ENCODE peak calls at places on chromosomes 4 and X, in nine cellular contexts. F, J, X, B, T, M, Z, R and G are unnamed samples.

GRCh38 chrX:31609130-31609529 is 537.3 kb upstream of the FTHL17 start:
- DNase-seq in F (no peak), J (peak; percentile 1), X (no peak), B (no peak), T (no peak), M (peak; percentile 85), Z (peak; percentile 19), R (no peak), G (no peak)

GRCh38 chr4:137981277-137981676 is 260.9 kb downstream of the SLC7A11 start:
- DNase-seq in F (no peak), J (peak; percentile 61), X (no peak), B (no peak), T (peak; percentile 31), M (peak; percentile 65), Z (no peak), R (no peak), G (no peak)

GRCh38 chrX:137031517-137032377 is 2.0 kb downstream of the GPR101 start:
- DNase-seq in F (no peak), J (peak; percentile 48), X (peak; percentile 68), B (peak; percentile 68), T (no peak), M (peak; percentile 55), Z (peak; percentile 56), R (peak; percentile 36), G (peak; percentile 72)

GRCh38 chrX:135193740-135194139 is 22.5 kb upstream of the CT55 start:
- DNase-seq in F (no peak), J (no peak), X (no peak), B (no peak), T (no peak), M (no peak), Z (no peak), R (no peak), G (no peak)

GRCh38 chr4:170446782-170447181 is 357.0 kb upstream of the AADAT start:
- DNase-seq in F (no peak), J (no peak), X (no peak), B (no peak), T (no peak), M (no peak), Z (no peak), R (no peak), G (no peak)

GRCh38 chr4:162732871-162733270 is 433.8 kb downstream of the NAF1 start:
- DNase-seq in F (no peak), J (no peak), X (peak; percentile 18), B (peak; percentile 7), T (no peak), M (no peak), Z (no peak), R (no peak), G (no peak)

GRCh38 chr4:78566834-78567501 is 15.4 kb downstream of the ANXA3 start:
- DNase-seq in F (no peak), J (peak; percentile 22), X (no peak), B (no peak), T (no peak), M (peak; percentile 11), Z (no peak), R (peak; percentile 55), G (no peak)

GRCh38 chr4:76590847-76591281 is 155.8 kb downstream of the SHROOM3 start:
- DNase-seq in F (no peak), J (no peak), X (no peak), B (peak; percentile 37), T (no peak), M (peak; percentile 68), Z (no peak), R (no peak), G (no peak)

GRCh38 chr4:82851902-82852750 is 38.8 kb downstream of the SEC31A start:
- DNase-seq in F (peak; percentile 54), J (peak; percentile 60), X (peak; percentile 54), B (peak; percentile 77), T (peak; percentile 33), M (peak; percentile 61), Z (peak; percentile 28), R (peak; percentile 41), G (peak; percentile 7)

GRCh38 chrX:136779346-136779781 is 1.4 kb downstream of the ARHGEF6 start:
- DNase-seq in F (peak; percentile 59), J (no peak), X (no peak), B (no peak), T (no peak), M (peak; percentile 9), Z (no peak), R (peak; percentile 32), G (no peak)

GRCh38 chrX:40987413-40987812 is 97.8 kb upstream of the USP9X start:
- DNase-seq in F (no peak), J (no peak), X (no peak), B (peak; percentile 30), T (no peak), M (no peak), Z (no peak), R (no peak), G (no peak)

GRCh38 chr4:52600275-52600674 is 58.8 kb downstream of the USP46 start:
- DNase-seq in F (no peak), J (no peak), X (no peak), B (no peak), T (no peak), M (no peak), Z (no peak), R (no peak), G (no peak)

GRCh38 chr4:159607824-159608223 is 504.9 kb downstream of the RAPGEF2 start:
- DNase-seq in F (no peak), J (no peak), X (peak; percentile 84), B (peak; percentile 30), T (no peak), M (no peak), Z (no peak), R (no peak), G (no peak)

GRCh38 chrX:121641560-121641959 is 594.1 kb downstream of the GLUD2 start:
- DNase-seq in F (no peak), J (peak; percentile 25), X (no peak), B (no peak), T (no peak), M (peak; percentile 59), Z (no peak), R (no peak), G (no peak)

DNA sequence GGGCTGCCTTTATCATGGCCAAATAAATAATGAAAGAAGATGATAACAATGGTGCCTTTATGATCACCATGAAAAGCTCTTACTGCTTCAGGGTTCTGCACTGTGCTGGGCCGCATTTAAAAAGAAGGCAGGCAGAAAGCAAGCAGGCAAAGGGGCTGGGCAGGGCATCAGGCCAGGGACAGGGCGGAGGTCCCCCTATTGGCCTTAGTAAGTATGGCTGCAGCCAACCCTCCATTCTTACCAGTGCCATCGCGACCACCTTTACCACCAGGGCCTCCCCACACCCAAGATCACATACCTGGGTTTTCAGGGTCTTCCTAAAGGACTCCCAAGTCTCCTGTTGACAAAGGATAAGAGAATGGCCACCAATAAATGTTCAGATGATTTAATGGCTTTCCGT is 38.9 kb downstream of the CNGA2 start:
- DNase-seq in F (no peak), J (no peak), X (no peak), B (peak; percentile 3), T (no peak), M (no peak), Z (no peak), R (no peak), G (no peak)
- TF ChIP-seq EZH2phosphoT487 in F (no peak), J (no peak), X (no peak), B (no peak), T (no peak), M (no peak), Z (no peak), R (no peak), G (no peak)

GRCh38 chr4:8640816-8641215 is 48.3 kb downstream of the CPZ start:
- DNase-seq in F (no peak), J (no peak), X (no peak), B (no peak), T (no peak), M (no peak), Z (no peak), R (no peak), G (no peak)

GRCh38 chr4:8639021-8639420 is 46.5 kb downstream of the CPZ start:
- DNase-seq in F (no peak), J (no peak), X (no peak), B (no peak), T (no peak), M (no peak), Z (no peak), R (no peak), G (no peak)

GRCh38 chr4:8641256-8641655 is 48.7 kb downstream of the CPZ start:
- DNase-seq in F (no peak), J (no peak), X (no peak), B (no peak), T (no peak), M (no peak), Z (no peak), R (no peak), G (no peak)

GRCh38 chr4:8641931-8642650 is 49.5 kb downstream of the CPZ start:
- DNase-seq in F (no peak), J (no peak), X (no peak), B (no peak), T (no peak), M (no peak), Z (no peak), R (no peak), G (no peak)

GRCh38 chr4:8639777-8640720 is 47.5 kb downstream of the CPZ start:
- DNase-seq in F (no peak), J (no peak), X (no peak), B (no peak), T (no peak), M (no peak), Z (no peak), R (no peak), G (no peak)
- TF ChIP-seq EZH2phosphoT487 in F (no peak), J (no peak), X (no peak), B (no peak), T (no peak), M (no peak), Z (no peak), R (no peak), G (no peak)

GRCh38 chr4:186827542-186827887 is 103.9 kb upstream of the FAT1 start:
- DNase-seq in F (no peak), J (no peak), X (no peak), B (no peak), T (no peak), M (no peak), Z (no peak), R (no peak), G (no peak)
- TF ChIP-seq EZH2phosphoT487 in F (no peak), J (no peak), X (no peak), B (no peak), T (no peak), M (no peak), Z (no peak), R (no peak), G (no peak)

GRCh38 chrX:131791608-131792355 is 231.3 kb upstream of the STK26 start:
- DNase-seq in F (no peak), J (no peak), X (no peak), B (no peak), T (no peak), M (no peak), Z (no peak), R (no peak), G (no peak)

GRCh38 chrX:131783555-131784338 is 239.4 kb upstream of the STK26 start:
- DNase-seq in F (no peak), J (peak; percentile 73), X (no peak), B (no peak), T (no peak), M (no peak), Z (no peak), R (peak; percentile 98), G (no peak)

GRCh38 chrX:131792356-131792749 is 230.7 kb upstream of the STK26 start:
- DNase-seq in F (no peak), J (peak; percentile 23), X (no peak), B (no peak), T (no peak), M (no peak), Z (no peak), R (peak; percentile 92), G (peak; percentile 63)

GRCh38 chrX:131792789-131793462 is 230.2 kb upstream of the STK26 start:
- DNase-seq in F (peak; percentile 14), J (peak; percentile 43), X (no peak), B (no peak), T (no peak), M (peak; percentile 20), Z (no peak), R (peak; percentile 89), G (peak; percentile 68)

GRCh38 chrX:131789664-131790063 is 233.4 kb upstream of the STK26 start:
- DNase-seq in F (no peak), J (no peak), X (no peak), B (no peak), T (no peak), M (no peak), Z (no peak), R (peak; percentile 51), G (no peak)
- TF ChIP-seq EZH2phosphoT487 in F (no peak), J (no peak), X (no peak), B (no peak), T (no peak), M (no peak), Z (no peak), R (no peak), G (no peak)